ENCODE peak calls at places on chromosomes 5 and 9, in seven cellular contexts. I is heart left ventricle, V is OCI-LY7, M is SJCRH30, H is hepatocyte, O is tibial nerve, P is esophagus squamous epithelium. U is an unnamed sample. For H3K9me3, the result is how much of the 10 kb centered on the place peaks cover.

GRCh38 chr9:27394826-27395201 is 97.9 kb upstream of the EQTN start:
- DNase-seq in I (no peak), V (no peak), M (no peak), H (no peak), O (no peak), P (no peak), U (no peak)

GRCh38 chr5:175223336-175223735 is 220.6 kb downstream of the DRD1 start:
- DNase-seq in I (no peak), V (no peak), M (peak), H (no peak), O (no peak), P (no peak), U (no peak)

GRCh38 chr5:83321656-83322055 is 149.9 kb upstream of the VCAN start:
- DNase-seq in I (no peak), V (no peak), M (no peak), H (no peak), O (no peak), P (no peak), U (no peak)

GRCh38 chr5:157494178-157494830 is 34.3 kb downstream of the NIPAL4 start:
- DNase-seq in I (no peak), V (no peak), M (no peak), H (no peak), O (no peak), P (no peak), U (no peak)

GRCh38 chr9:17065062-17065461 is 69.8 kb upstream of the CNTLN start:
- DNase-seq in I (no peak), V (no peak), M (no peak), H (no peak), O (no peak), P (no peak), U (no peak)

GRCh38 chr5:129905467-129906176 is 1.4 kb downstream of the CHSY3 start:
- DNase-seq in I (no peak), V (no peak), M (no peak), H (peak), O (peak), P (no peak), U (peak)

GRCh38 chr9:132896906-132897305 is 18.2 kb downstream of the SPACA9 start:
- DNase-seq in I (no peak), V (no peak), M (no peak), H (no peak), O (peak), P (no peak), U (no peak)

GRCh38 chr5:82355053-82355452 is 76.9 kb upstream of the RPS23 start:
- DNase-seq in I (no peak), V (no peak), M (no peak), H (no peak), O (no peak), P (no peak), U (no peak)

GRCh38 chr9:93262537-93263310 is 78.8 kb downstream of the WNK2 start:
- DNase-seq in I (no peak), V (no peak), M (no peak), H (peak), O (no peak), P (no peak), U (no peak)

GRCh38 chr5:142441638-142442037 is 116.8 kb upstream of the SPRY4 start:
- DNase-seq in I (no peak), V (no peak), M (no peak), H (peak), O (no peak), P (no peak), U (no peak)

GRCh38 chr5:93411716-93412115 is 169.3 kb downstream of the NR2F1-AS1 start:
- DNase-seq in I (no peak), V (no peak), M (no peak), H (no peak), O (no peak), P (no peak), U (no peak)

GRCh38 chr5:61051267-61051666 is 106.3 kb downstream of the NDUFAF2 start:
- DNase-seq in I (no peak), V (no peak), M (peak), H (peak), O (no peak), P (no peak), U (no peak)

GRCh38 chr5:177086918-177087706 is 397 bp downstream of the FGFR4 start:
- DNase-seq in I (no peak), V (peak), M (peak), H (peak), O (no peak), P (no peak), U (no peak)

DNA sequence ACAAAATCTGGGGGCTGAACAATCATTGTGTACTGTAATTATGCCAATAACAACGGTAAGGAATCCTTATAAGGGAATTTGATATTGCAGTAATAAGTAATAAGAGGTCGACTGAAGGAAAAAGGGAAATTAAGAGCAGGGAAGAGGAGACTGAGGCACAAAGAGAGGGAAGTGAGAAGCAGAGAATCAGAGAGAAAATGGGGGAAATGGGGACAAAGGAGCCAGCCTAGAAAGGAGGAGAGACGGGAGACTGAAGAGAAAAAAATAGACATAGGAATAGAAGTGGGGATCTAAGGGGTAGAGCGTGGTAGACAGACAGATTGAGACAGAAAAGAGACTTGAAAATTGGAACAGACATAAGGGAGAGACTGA is 518 bp upstream of the ZNF300 start:
- DNase-seq in I (no peak), V (no peak), M (no peak), H (no peak), O (no peak), P (no peak), U (no peak)
- H3K9me3 ChIP-seq in I (half or more), V (under half), M (under half), H (under half), O (under half), P (half or more), U (half or more)

GRCh38 chr5:150895431-150896428 is 9.1 kb downstream of the ZNF300 start:
- DNase-seq in I (no peak), V (no peak), M (no peak), H (no peak), O (no peak), P (no peak), U (no peak)

GRCh38 chr5:150904479-150905311 is at the start of gene ZNF300:
- DNase-seq in I (peak), V (no peak), M (peak), H (peak), O (peak), P (peak), U (peak)

GRCh38 chr5:150901446-150901845 is 3.3 kb downstream of the ZNF300 start:
- DNase-seq in I (no peak), V (no peak), M (no peak), H (no peak), O (no peak), P (no peak), U (no peak)
- H3K9me3 ChIP-seq in I (half or more), V (under half), M (under half), H (under half), O (half or more), P (half or more), U (half or more)

GRCh38 chr9:135241381-135242380 is 154.2 kb downstream of the OLFM1 start:
- DNase-seq in I (no peak), V (no peak), M (no peak), H (no peak), O (no peak), P (no peak), U (peak)

GRCh38 chr9:135242406-135242805 is 154.9 kb downstream of the OLFM1 start:
- DNase-seq in I (no peak), V (no peak), M (no peak), H (no peak), O (no peak), P (no peak), U (peak)

GRCh38 chr9:135244271-135244691 is 156.8 kb downstream of the OLFM1 start:
- DNase-seq in I (no peak), V (no peak), M (no peak), H (no peak), O (no peak), P (no peak), U (peak)

GRCh38 chr9:135244751-135245221 is 157.3 kb downstream of the OLFM1 start:
- DNase-seq in I (no peak), V (no peak), M (no peak), H (no peak), O (no peak), P (no peak), U (peak)

DNA sequence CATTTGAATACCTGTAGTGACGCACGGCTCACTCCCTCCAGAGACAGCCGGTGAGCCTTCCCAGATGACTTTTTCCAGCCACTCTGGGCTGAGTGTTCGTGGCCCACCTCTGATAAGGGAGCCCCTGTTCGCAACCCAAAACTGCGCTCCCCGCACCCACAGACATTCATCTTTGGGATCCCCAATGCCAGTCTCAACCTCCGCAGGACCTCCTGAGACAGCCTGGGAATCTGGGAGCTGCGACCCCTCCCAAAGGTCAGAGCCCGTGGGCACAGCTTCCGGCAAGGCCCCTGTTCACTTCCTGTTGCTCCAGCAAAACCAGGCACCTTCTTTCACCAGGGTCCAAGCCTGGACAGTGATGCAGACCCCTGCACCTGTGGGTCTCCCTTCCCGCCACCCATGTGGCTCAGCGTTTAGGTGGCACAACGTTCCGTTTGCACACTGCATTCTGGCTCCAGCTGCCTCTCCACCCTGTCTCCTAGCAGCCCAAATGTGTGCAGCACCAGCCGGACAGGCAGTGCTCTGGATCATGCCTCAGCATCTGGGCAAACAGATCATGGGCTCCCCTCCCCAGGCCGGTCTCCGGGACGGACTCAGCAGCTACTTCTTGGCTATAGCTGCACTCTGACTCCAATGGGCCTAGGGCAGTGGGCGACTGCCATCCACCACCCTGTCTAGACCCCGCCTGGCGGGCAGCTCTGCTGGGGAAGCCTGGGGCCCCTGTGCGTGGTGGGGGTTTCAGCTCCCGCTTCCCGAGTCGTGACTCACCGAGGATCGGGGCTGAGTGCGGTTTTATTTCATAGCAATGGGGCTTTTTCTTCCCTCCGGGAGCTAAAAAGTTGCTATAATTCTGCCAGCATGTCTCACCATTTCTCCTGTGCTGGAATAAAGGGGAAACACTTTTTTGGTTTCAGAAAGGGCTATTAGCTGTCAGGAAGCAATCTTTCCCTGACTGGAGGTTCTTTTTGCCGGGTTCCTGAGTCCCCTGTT is 156.0 kb downstream of the OLFM1 start:
- DNase-seq in I (no peak), V (no peak), M (no peak), H (no peak), O (no peak), P (no peak), U (peak)
- H3K9me3 ChIP-seq in I (under half), V (under half), M (under half), H (under half), O (under half), P (under half), U (under half)

DNA sequence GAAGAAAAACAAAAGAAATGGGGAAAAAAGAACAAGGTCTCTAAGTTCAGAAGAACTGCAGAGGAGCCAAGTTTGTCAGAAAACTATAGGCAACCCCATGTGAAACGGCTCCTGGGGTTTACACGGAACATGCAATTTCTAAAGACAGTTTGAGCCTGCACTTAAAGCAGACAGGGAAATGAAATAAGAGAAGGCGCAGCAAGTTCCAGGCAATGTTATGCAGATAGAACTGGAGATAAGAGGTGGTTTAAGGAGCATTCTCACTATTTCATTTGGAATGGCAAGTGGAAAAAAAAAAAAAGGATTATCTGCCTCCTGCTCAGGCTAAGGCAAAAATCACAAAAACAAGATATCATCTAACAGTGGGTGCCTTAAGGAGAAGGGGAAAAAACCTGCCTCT is 2252.3 kb downstream of the MAT2B start:
- DNase-seq in I (no peak), V (no peak), M (no peak), H (peak), O (no peak), P (no peak), U (no peak)
- H3K9me3 ChIP-seq in I (under half), V (under half), M (under half), H (under half), O (under half), P (under half), U (under half)

GRCh38 chr9:40914772-40915659 is 213.5 kb downstream of the FOXD4L6 start:
- DNase-seq in I (no peak), V (no peak), M (no peak), H (no peak), O (no peak), P (no peak), U (no peak)

GRCh38 chr9:40911647-40912046 is 216.8 kb downstream of the FOXD4L6 start:
- DNase-seq in I (no peak), V (no peak), M (no peak), H (no peak), O (no peak), P (no peak), U (no peak)

GRCh38 chr9:40913928-40914673 is 214.4 kb downstream of the FOXD4L6 start:
- DNase-seq in I (no peak), V (no peak), M (no peak), H (no peak), O (no peak), P (no peak), U (no peak)

GRCh38 chr9:40909821-40910220 is 218.7 kb downstream of the FOXD4L6 start:
- DNase-seq in I (no peak), V (no peak), M (no peak), H (no peak), O (no peak), P (no peak), U (no peak)

GRCh38 chr9:40913096-40913719 is 215.3 kb downstream of the FOXD4L6 start:
- DNase-seq in I (no peak), V (no peak), M (no peak), H (no peak), O (no peak), P (no peak), U (no peak)
- H3K9me3 ChIP-seq in I (half or more), V (under half), M (under half), H (half or more), O (half or more), P (half or more), U (half or more)

DNA sequence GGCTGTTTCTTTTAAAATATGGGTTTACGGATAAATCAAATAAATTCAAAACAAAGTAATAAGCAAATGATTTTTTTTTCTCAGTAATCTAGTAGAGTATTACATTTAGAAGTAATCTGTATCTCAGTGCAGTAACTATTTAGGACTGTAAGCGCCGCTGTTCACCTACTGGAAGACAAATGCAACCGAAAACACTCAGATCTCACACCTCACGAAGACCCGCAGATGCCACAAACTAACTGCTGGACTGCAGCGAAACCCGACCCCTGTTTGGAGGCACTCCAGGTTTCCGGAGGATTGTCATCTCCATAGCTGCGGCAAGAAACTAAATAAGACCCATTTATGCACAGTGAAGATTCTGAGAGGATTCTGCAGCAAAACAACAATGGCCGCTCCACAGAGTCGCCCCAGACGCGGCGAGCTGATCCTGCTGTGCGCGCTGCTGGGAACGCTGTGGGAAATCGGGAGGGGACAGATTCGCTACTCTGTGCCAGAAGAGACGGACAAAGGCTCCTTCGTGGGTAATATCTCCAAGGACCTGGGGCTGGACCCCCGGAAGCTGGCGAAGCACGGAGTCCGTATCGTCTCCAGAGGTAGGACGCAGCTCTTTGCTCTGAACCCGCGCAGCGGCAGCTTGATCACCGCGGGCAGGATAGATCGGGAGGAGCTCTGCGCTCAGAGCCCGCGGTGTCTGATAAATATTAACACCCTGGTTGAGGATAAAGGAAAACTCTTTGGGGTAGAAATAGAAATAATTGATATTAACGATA is at the start of gene PCDHGA8:
- DNase-seq in I (no peak), V (peak), M (no peak), H (no peak), O (no peak), P (no peak), U (no peak)
- H3K9me3 ChIP-seq in I (half or more), V (under half), M (under half), H (half or more), O (half or more), P (half or more), U (under half)

DNA sequence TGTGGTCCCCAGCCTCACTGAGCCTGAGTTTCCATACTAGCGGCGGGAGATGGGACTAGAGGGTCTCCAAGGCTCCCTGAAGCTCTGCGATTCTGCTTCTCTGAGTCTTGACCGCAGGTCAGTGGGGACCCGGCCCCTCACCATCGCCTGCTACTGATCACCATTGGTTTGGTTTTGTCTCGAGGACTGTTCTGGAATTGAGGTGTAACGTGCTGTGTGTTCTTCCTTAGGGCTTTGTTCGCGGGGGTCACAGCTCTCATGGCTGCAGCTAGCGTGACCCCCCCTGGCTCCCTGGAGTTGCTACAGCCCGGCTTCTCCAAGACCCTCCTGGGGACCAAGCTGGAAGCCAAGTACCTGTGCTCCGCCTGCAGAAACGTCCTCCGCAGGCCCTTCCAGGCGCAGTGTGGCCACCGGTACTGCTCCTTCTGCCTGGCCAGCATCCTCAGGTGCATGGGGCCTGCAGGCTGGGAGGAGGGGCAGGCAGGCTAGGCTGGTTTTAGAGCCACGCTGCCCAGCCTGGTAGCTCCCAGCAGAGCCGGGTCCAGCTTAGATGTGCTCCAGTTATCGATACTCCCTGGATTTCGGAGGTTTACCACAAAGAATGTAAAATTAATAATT is 12.3 kb downstream of the TRAF2 start:
- DNase-seq in I (no peak), V (no peak), M (no peak), H (no peak), O (no peak), P (no peak), U (no peak)
- H3K9me3 ChIP-seq in I (under half), V (under half), M (under half), H (under half), O (under half), P (under half), U (under half)

DNA sequence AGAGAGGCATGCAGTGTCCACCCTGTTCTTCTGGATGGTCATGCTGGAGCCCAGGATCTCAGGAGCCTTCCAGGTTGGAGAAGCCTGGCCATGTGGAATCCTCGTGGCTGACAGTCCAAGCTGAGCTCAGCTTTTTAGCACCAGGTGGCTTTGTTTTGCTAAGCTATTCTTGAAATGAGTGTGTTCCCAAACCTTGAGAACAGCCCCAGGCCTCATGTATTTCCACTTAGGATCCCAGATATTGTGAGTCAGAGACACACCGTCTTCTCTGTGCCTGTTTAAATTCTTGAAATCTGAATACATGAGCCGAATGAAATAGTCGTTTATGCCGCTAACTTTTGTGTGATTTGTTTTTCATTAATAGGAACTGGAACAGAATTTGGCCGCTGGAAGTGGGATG is 61.2 kb downstream of the IRX2 start:
- DNase-seq in I (no peak), V (no peak), M (no peak), H (no peak), O (no peak), P (no peak), U (no peak)
- H3K9me3 ChIP-seq in I (under half), V (under half), M (under half), H (under half), O (under half), P (under half), U (under half)